ENCODE peak calls at places on chromosome 9, in seven cellular contexts. One of them, this sample, is unnamed.

GRCh38 chr9:126304207-126304945 is 22.3 kb upstream of the MVB12B start:
- DNase-seq in A549: no peak
- DNase-seq in HCT116: no peak
- DNase-seq in ovary: no peak
- DNase-seq in astrocyte of the spinal cord: no peak
- DNase-seq in GM06990: no peak
- DNase-seq in cardiac muscle cell: no peak
- DNase-seq in this sample: no peak

GRCh38 chr9:136283291-136284235 is 20.3 kb downstream of the CCDC187 start:
- DNase-seq in A549: peak; percentile 88
- DNase-seq in HCT116: peak; percentile 54
- DNase-seq in ovary: peak; percentile 76
- DNase-seq in astrocyte of the spinal cord: peak; percentile 45
- DNase-seq in GM06990: peak; percentile 62
- DNase-seq in cardiac muscle cell: peak; percentile 86
- DNase-seq in this sample: peak; percentile 18

GRCh38 chr9:127921592-127922120 is 4.8 kb upstream of the ST6GALNAC4 start:
- DNase-seq in A549: peak; percentile 85
- DNase-seq in HCT116: no peak
- DNase-seq in ovary: peak; percentile 80
- DNase-seq in astrocyte of the spinal cord: peak; percentile 46
- DNase-seq in GM06990: peak; percentile 70
- DNase-seq in cardiac muscle cell: peak; percentile 65
- DNase-seq in this sample: no peak

GRCh38 chr9:126225611-126226609 is 100.7 kb upstream of the MVB12B start:
- DNase-seq in A549: no peak
- DNase-seq in HCT116: no peak
- DNase-seq in ovary: no peak
- DNase-seq in astrocyte of the spinal cord: no peak
- DNase-seq in GM06990: no peak
- DNase-seq in cardiac muscle cell: no peak
- DNase-seq in this sample: no peak

GRCh38 chr9:14554866-14555265 is 138.4 kb downstream of the ZDHHC21 start:
- DNase-seq in A549: no peak
- DNase-seq in HCT116: no peak
- DNase-seq in ovary: no peak
- DNase-seq in astrocyte of the spinal cord: peak; percentile 32
- DNase-seq in GM06990: no peak
- DNase-seq in cardiac muscle cell: no peak
- DNase-seq in this sample: no peak

GRCh38 chr9:128280084-128280622 is 4.1 kb downstream of the SWI5 start:
- DNase-seq in A549: no peak
- DNase-seq in HCT116: no peak
- DNase-seq in ovary: no peak
- DNase-seq in astrocyte of the spinal cord: no peak
- DNase-seq in GM06990: no peak
- DNase-seq in cardiac muscle cell: no peak
- DNase-seq in this sample: no peak

GRCh38 chr9:136567651-136568287 is 21.9 kb upstream of the NOTCH1 start:
- DNase-seq in A549: peak; percentile 84
- DNase-seq in HCT116: peak; percentile 57
- DNase-seq in ovary: peak; percentile 76
- DNase-seq in astrocyte of the spinal cord: peak; percentile 65
- DNase-seq in GM06990: no peak
- DNase-seq in cardiac muscle cell: no peak
- DNase-seq in this sample: no peak

GRCh38 chr9:97475079-97475478 is 26.4 kb upstream of the TMOD1 start:
- DNase-seq in A549: no peak
- DNase-seq in HCT116: no peak
- DNase-seq in ovary: no peak
- DNase-seq in astrocyte of the spinal cord: peak; percentile 10
- DNase-seq in GM06990: no peak
- DNase-seq in cardiac muscle cell: no peak
- DNase-seq in this sample: no peak

GRCh38 chr9:73183917-73184861 is 32.5 kb downstream of the ANXA1 start:
- DNase-seq in A549: no peak
- DNase-seq in HCT116: peak; percentile 38
- DNase-seq in ovary: no peak
- DNase-seq in astrocyte of the spinal cord: no peak
- DNase-seq in GM06990: no peak
- DNase-seq in cardiac muscle cell: peak; percentile 46
- DNase-seq in this sample: peak; percentile 21

GRCh38 chr9:107172160-107172978 is 110.7 kb upstream of the RAD23B start:
- DNase-seq in A549: peak; percentile 35
- DNase-seq in HCT116: peak; percentile 70
- DNase-seq in ovary: peak; percentile 79
- DNase-seq in astrocyte of the spinal cord: peak; percentile 83
- DNase-seq in GM06990: no peak
- DNase-seq in cardiac muscle cell: peak; percentile 85
- DNase-seq in this sample: peak; percentile 45

GRCh38 chr9:121731090-121731489 is 79.7 kb downstream of the DAB2IP start:
- DNase-seq in A549: no peak
- DNase-seq in HCT116: no peak
- DNase-seq in ovary: no peak
- DNase-seq in astrocyte of the spinal cord: no peak
- DNase-seq in GM06990: no peak
- DNase-seq in cardiac muscle cell: no peak
- DNase-seq in this sample: no peak

GRCh38 chr9:112334319-112334828 is 955 bp upstream of the PTBP3 start:
- DNase-seq in A549: no peak
- DNase-seq in HCT116: no peak
- DNase-seq in ovary: peak; percentile 23
- DNase-seq in astrocyte of the spinal cord: peak; percentile 54
- DNase-seq in GM06990: peak; percentile 38
- DNase-seq in cardiac muscle cell: no peak
- DNase-seq in this sample: no peak

GRCh38 chr9:136901516-136902258 is 15.4 kb downstream of the TRAF2 start:
- DNase-seq in A549: peak; percentile 97
- DNase-seq in HCT116: peak; percentile 41
- DNase-seq in ovary: no peak
- DNase-seq in astrocyte of the spinal cord: peak; percentile 19
- DNase-seq in GM06990: peak; percentile 81
- DNase-seq in cardiac muscle cell: no peak
- DNase-seq in this sample: peak; percentile 68

GRCh38 chr9:6418764-6419163 is 5.8 kb downstream of the UHRF2 start:
- DNase-seq in A549: no peak
- DNase-seq in HCT116: no peak
- DNase-seq in ovary: no peak
- DNase-seq in astrocyte of the spinal cord: no peak
- DNase-seq in GM06990: no peak
- DNase-seq in cardiac muscle cell: no peak
- DNase-seq in this sample: no peak

GRCh38 chr9:127279717-127280285 is 15.2 kb downstream of the GARNL3 start:
- DNase-seq in A549: no peak
- DNase-seq in HCT116: no peak
- DNase-seq in ovary: no peak
- DNase-seq in astrocyte of the spinal cord: no peak
- DNase-seq in GM06990: no peak
- DNase-seq in cardiac muscle cell: no peak
- DNase-seq in this sample: no peak

GRCh38 chr9:35102465-35102768 is 514 bp downstream of the STOML2 start:
- DNase-seq in A549: no peak
- DNase-seq in HCT116: no peak
- DNase-seq in ovary: no peak
- DNase-seq in astrocyte of the spinal cord: peak; percentile 21
- DNase-seq in GM06990: peak; percentile 32
- DNase-seq in cardiac muscle cell: no peak
- DNase-seq in this sample: no peak

GRCh38 chr9:35105126-35105525 is 2.2 kb upstream of the STOML2 start:
- DNase-seq in A549: no peak
- DNase-seq in HCT116: no peak
- DNase-seq in ovary: no peak
- DNase-seq in astrocyte of the spinal cord: no peak
- DNase-seq in GM06990: no peak
- DNase-seq in cardiac muscle cell: no peak
- DNase-seq in this sample: no peak

GRCh38 chr9:35104586-35104985 is 1.7 kb upstream of the STOML2 start:
- DNase-seq in A549: no peak
- DNase-seq in HCT116: no peak
- DNase-seq in ovary: no peak
- DNase-seq in astrocyte of the spinal cord: no peak
- DNase-seq in GM06990: no peak
- DNase-seq in cardiac muscle cell: no peak
- DNase-seq in this sample: no peak

GRCh38 chr9:35102769-35103659 is at the start of gene STOML2:
- DNase-seq in A549: peak; percentile 98
- DNase-seq in HCT116: peak; percentile 93
- DNase-seq in ovary: peak; percentile 96
- DNase-seq in astrocyte of the spinal cord: peak; percentile 97
- DNase-seq in GM06990: peak; percentile 87
- DNase-seq in cardiac muscle cell: peak; percentile 96
- DNase-seq in this sample: peak; percentile 89

DNA sequence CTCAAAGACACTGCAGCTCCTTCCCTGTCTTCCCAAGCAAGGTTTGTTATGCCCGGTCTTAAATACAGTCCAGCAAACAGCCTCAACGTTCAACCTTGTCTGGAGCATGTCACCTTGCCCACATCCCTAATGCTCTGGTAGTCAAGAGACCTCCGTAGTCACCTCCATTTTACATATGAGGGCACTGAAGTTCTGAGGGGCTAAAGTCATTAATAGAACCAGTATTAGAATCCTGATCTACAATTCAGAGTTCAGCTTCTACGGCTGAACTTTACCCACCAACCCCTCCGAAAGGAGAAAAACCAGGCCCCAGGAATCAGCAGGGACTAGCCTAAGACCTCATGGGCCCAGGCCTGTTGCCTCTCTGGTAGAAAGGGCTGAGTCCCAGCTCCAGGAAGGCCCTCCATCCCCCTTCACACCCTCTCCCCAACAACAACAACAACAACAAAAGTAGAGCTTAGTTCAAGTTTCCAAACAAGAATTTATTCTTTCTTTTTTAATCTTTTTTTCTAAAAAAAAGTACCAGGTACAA is 795 bp upstream of the STOML2 start:
- DNase-seq in A549: no peak
- DNase-seq in HCT116: no peak
- DNase-seq in ovary: no peak
- DNase-seq in astrocyte of the spinal cord: no peak
- DNase-seq in GM06990: no peak
- DNase-seq in cardiac muscle cell: no peak
- DNase-seq in this sample: no peak
- H3K4me3 ChIP-seq in A549: peak overlapping the region; percentile 70
- H3K4me3 ChIP-seq in HCT116: peak overlapping the region; percentile 88
- H3K4me3 ChIP-seq in ovary: no peak overlapping the region
- H3K4me3 ChIP-seq in astrocyte of the spinal cord: peak overlapping the region; percentile 85
- H3K4me3 ChIP-seq in GM06990: no peak overlapping the region
- H3K4me3 ChIP-seq in cardiac muscle cell: peak overlapping the region; percentile 56
- H3K4me3 ChIP-seq in this sample: peak overlapping the region; percentile 68

DNA sequence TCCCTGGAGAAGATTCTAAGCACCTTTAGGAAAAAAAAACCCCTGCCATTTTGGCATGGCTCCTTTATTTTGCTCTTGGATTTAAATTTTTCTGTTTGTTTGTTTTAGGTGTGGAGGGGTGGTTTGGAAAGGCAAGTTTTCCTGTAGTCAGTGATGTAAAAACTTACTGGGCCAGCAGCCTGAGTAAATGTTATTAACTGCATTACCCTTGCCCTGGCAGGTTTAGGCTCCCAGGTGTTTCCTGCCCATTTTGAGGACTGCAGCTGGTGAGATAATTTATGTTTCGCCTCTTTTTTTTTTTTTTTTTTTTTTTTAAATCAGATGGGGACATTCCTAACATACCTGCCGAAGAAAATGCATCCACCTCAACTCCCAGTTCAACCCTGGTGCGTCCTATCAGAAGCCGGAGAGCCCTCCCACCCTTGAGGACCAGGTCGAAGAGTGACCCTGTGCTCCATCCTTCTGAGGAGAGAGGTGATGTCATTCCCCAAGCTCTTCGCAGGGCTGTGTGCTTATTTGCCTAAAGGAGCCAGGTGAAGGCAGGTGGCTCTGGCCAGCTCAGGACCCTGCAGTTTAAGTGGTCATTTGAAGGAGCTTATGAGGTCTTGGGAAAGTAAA is 60.6 kb downstream of the ENTREP1 start:
- DNase-seq in A549: no peak
- DNase-seq in HCT116: no peak
- DNase-seq in ovary: no peak
- DNase-seq in astrocyte of the spinal cord: no peak
- DNase-seq in GM06990: no peak
- DNase-seq in cardiac muscle cell: no peak
- DNase-seq in this sample: no peak
- H3K4me3 ChIP-seq in A549: no peak overlapping the region
- H3K4me3 ChIP-seq in HCT116: no peak overlapping the region
- H3K4me3 ChIP-seq in ovary: no peak overlapping the region
- H3K4me3 ChIP-seq in astrocyte of the spinal cord: no peak overlapping the region
- H3K4me3 ChIP-seq in GM06990: no peak overlapping the region
- H3K4me3 ChIP-seq in cardiac muscle cell: no peak overlapping the region
- H3K4me3 ChIP-seq in this sample: no peak overlapping the region

GRCh38 chr9:131274674-131275331 is 1.5 kb downstream of the FAM78A start:
- DNase-seq in A549: no peak
- DNase-seq in HCT116: no peak
- DNase-seq in ovary: no peak
- DNase-seq in astrocyte of the spinal cord: no peak
- DNase-seq in GM06990: peak; percentile 47
- DNase-seq in cardiac muscle cell: no peak
- DNase-seq in this sample: no peak
- H3K4me3 ChIP-seq in A549: no peak overlapping the region
- H3K4me3 ChIP-seq in HCT116: no peak overlapping the region
- H3K4me3 ChIP-seq in ovary: peak overlapping the region; percentile 13
- H3K4me3 ChIP-seq in astrocyte of the spinal cord: no peak overlapping the region
- H3K4me3 ChIP-seq in GM06990: peak overlapping the region; percentile 75
- H3K4me3 ChIP-seq in cardiac muscle cell: peak overlapping the region; percentile 98
- H3K4me3 ChIP-seq in this sample: no peak overlapping the region

DNA sequence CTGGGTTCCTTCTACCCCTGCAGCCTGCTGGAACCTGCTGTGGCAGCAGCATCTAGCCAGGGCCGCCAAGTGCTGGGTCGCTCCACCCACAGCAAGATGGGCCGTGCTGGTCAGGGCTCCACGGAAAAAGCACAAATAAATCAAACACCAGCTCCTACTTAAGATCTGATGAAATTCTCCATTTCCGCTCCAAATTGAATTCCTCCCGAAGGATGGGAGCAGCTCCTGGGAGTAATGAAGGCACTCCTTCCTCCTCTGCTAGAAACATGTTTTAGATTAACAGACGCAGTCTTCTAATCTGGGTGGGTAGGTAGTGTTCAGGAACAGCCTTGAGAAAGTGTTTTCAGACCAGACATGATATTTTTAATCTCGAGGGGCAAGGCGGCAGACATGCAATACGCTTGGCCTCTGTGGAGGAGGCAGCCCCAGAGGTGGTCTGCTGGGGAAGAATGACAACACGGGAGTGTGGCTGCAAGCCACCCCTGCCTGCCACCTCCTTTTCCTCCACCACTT is 194.0 kb downstream of the AOPEP start:
- DNase-seq in A549: no peak
- DNase-seq in HCT116: no peak
- DNase-seq in ovary: peak; percentile 62
- DNase-seq in astrocyte of the spinal cord: no peak
- DNase-seq in GM06990: no peak
- DNase-seq in cardiac muscle cell: no peak
- DNase-seq in this sample: no peak
- H3K4me3 ChIP-seq in A549: peak overlapping the region; percentile 27
- H3K4me3 ChIP-seq in HCT116: no peak overlapping the region
- H3K4me3 ChIP-seq in ovary: no peak overlapping the region
- H3K4me3 ChIP-seq in astrocyte of the spinal cord: no peak overlapping the region
- H3K4me3 ChIP-seq in GM06990: no peak overlapping the region
- H3K4me3 ChIP-seq in cardiac muscle cell: no peak overlapping the region
- H3K4me3 ChIP-seq in this sample: no peak overlapping the region

GRCh38 chr9:114093031-114093471 is 6.0 kb downstream of the KIF12 start:
- DNase-seq in A549: no peak
- DNase-seq in HCT116: no peak
- DNase-seq in ovary: no peak
- DNase-seq in astrocyte of the spinal cord: no peak
- DNase-seq in GM06990: no peak
- DNase-seq in cardiac muscle cell: no peak
- DNase-seq in this sample: no peak
- H3K4me3 ChIP-seq in A549: no peak overlapping the region
- H3K4me3 ChIP-seq in HCT116: no peak overlapping the region
- H3K4me3 ChIP-seq in ovary: no peak overlapping the region
- H3K4me3 ChIP-seq in astrocyte of the spinal cord: no peak overlapping the region
- H3K4me3 ChIP-seq in GM06990: no peak overlapping the region
- H3K4me3 ChIP-seq in cardiac muscle cell: no peak overlapping the region
- H3K4me3 ChIP-seq in this sample: no peak overlapping the region

This sample was measured in kidney epithelial cell.